ENCODE peak calls at places on chromosome 9, in seven cellular contexts. D is lower lobe of right lung; Z is thoracic aorta; C is stomach; S is IMR-90; M is gastrocnemius medialis; K is CD8-positive, alpha-beta T cell. V is an unnamed sample. For H3K4me1, the result is how much of the 10 kb centered on the place peaks cover.

GRCh38 chr9:128098017-128098935 is 29.3 kb downstream of the PTGES2 start:
- DNase-seq in M (peak), C (peak), K (peak), S (peak), D (peak), Z (peak), V (peak)

GRCh38 chr9:84670106-84670800 is 724 bp downstream of the NTRK2 start:
- DNase-seq in D (no peak), K (no peak), C (no peak), M (no peak), S (no peak), Z (no peak), V (no peak)

GRCh38 chr9:12930906-12931305 is 156.1 kb downstream of the LURAP1L start:
- DNase-seq in K (no peak), M (no peak), Z (no peak), C (no peak), D (no peak), S (peak), V (no peak)

GRCh38 chr9:72983056-72983455 is 30.2 kb upstream of the ALDH1A1 start:
- DNase-seq in K (no peak), C (peak), S (no peak), Z (no peak), D (no peak), M (no peak), V (no peak)

GRCh38 chr9:129007035-129007765 is 20.9 kb downstream of the SH3GLB2 start:
- DNase-seq in K (no peak), Z (no peak), S (no peak), C (no peak), M (peak), D (peak), V (no peak)

GRCh38 chr9:8723195-8723594 is 923.6 kb upstream of the DMAC1 start:
- DNase-seq in D (no peak), M (no peak), K (no peak), S (no peak), Z (no peak), C (no peak), V (no peak)

GRCh38 chr9:130239741-130240241 is 25.8 kb upstream of the HMCN2 start:
- DNase-seq in C (no peak), D (no peak), K (no peak), Z (no peak), S (peak), M (no peak), V (peak)

GRCh38 chr9:117555964-117556629 is 141.2 kb upstream of the ASTN2 start:
- DNase-seq in M (no peak), S (no peak), C (peak), D (peak), Z (no peak), K (no peak), V (peak)

GRCh38 chr9:126275386-126276001 is 51.1 kb upstream of the MVB12B start:
- DNase-seq in C (no peak), Z (no peak), D (no peak), K (no peak), M (no peak), S (peak), V (no peak)

GRCh38 chr9:119544492-119544891 is 175.3 kb upstream of the BRINP1 start:
- DNase-seq in K (no peak), S (no peak), Z (no peak), D (no peak), C (no peak), M (no peak), V (no peak)

GRCh38 chr9:120892748-120893584 is 16.0 kb upstream of the PHF19 start:
- DNase-seq in M (no peak), D (no peak), C (no peak), K (peak), Z (no peak), S (peak), V (no peak)

GRCh38 chr9:93958875-93959682 is 3.9 kb upstream of the BARX1 start:
- DNase-seq in S (peak), K (no peak), M (no peak), D (no peak), Z (no peak), C (no peak), V (no peak)

GRCh38 chr9:34519321-34520020 is 3.3 kb downstream of the ENHO start:
- DNase-seq in C (no peak), Z (no peak), M (no peak), S (no peak), D (no peak), K (no peak), V (no peak)

GRCh38 chr9:109206670-109207069 is 39.6 kb upstream of the FRRS1L start:
- DNase-seq in S (no peak), C (no peak), Z (no peak), K (no peak), M (no peak), D (no peak), V (no peak)

GRCh38 chr9:35945341-35946018 is 12.5 kb downstream of the OR2S2 start:
- DNase-seq in Z (no peak), K (peak), D (peak), C (peak), S (peak), M (peak), V (peak)

GRCh38 chr9:100689635-100690034 is 111.8 kb downstream of the CAVIN4 start:
- DNase-seq in D (no peak), S (no peak), C (no peak), M (no peak), Z (no peak), K (no peak), V (no peak)

GRCh38 chr9:726005-726404 is 115.5 kb upstream of the DMRT1 start:
- DNase-seq in C (no peak), S (no peak), D (no peak), Z (no peak), K (no peak), M (no peak), V (no peak)

GRCh38 chr9:112078432-112078831 is 96.7 kb downstream of the SUSD1 start:
- DNase-seq in M (no peak), Z (no peak), S (no peak), D (no peak), K (no peak), C (no peak), V (peak)

GRCh38 chr9:96436063-96436455 is 13.9 kb upstream of the HABP4 start:
- DNase-seq in Z (no peak), D (no peak), C (no peak), S (no peak), K (peak), M (no peak), V (no peak)

GRCh38 chr9:102185371-102185770 is 446.9 kb upstream of the GRIN3A start:
- DNase-seq in D (no peak), K (no peak), C (peak), S (no peak), M (no peak), Z (no peak), V (no peak)

GRCh38 chr9:76180541-76180940 is 213.7 kb downstream of the RFK start:
- DNase-seq in Z (no peak), S (peak), C (no peak), D (no peak), K (no peak), M (no peak), V (peak)

GRCh38 chr9:125189011-125189360 is 617 bp downstream of the PPP6C start:
- DNase-seq in D (peak), K (peak), Z (no peak), M (peak), C (peak), S (no peak), V (no peak)

GRCh38 chr9:35903049-35903448 is 3.0 kb upstream of the HRCT1 start:
- DNase-seq in Z (no peak), M (no peak), K (no peak), C (no peak), S (peak), D (no peak), V (peak)

GRCh38 chr9:33263936-33264472 is 504 bp downstream of the BAG1 start:
- DNase-seq in Z (peak), K (peak), D (peak), M (peak), S (no peak), C (peak), V (no peak)

GRCh38 chr9:110691002-110691549 is 22.5 kb downstream of the MUSK start:
- DNase-seq in D (no peak), Z (peak), K (no peak), M (no peak), S (peak), C (no peak), V (peak)

GRCh38 chr9:5269249-5269715 is 35.2 kb downstream of the RLN2 start:
- DNase-seq in S (peak), K (no peak), D (no peak), Z (no peak), C (no peak), M (no peak), V (peak)

DNA sequence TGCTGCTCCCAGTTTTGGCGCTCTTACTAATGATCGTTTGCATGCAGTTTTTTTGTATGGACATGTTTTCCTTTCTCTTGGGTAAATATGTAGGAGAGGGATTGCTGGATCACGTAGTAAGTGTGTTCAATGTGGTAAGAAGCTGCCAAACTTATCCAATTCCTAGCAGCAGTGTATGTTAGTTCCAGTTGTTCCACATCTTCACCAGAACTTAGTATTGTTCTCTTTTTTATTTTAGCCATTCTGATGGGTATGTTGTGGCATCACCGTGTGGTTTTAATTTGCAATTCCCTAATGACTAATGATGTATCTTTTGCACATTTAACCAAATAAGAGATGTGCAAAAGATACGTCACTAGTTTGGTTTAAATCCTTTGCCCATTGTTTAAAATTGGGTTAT is 65.9 kb downstream of the IPPK start:
- DNase-seq in C (no peak), K (no peak), M (no peak), S (no peak), D (no peak), Z (no peak), V (no peak)
- H3K4me1 ChIP-seq in C (under half), K (under half), M (under half), S (under half), D (under half), Z (under half), V (under half)

DNA sequence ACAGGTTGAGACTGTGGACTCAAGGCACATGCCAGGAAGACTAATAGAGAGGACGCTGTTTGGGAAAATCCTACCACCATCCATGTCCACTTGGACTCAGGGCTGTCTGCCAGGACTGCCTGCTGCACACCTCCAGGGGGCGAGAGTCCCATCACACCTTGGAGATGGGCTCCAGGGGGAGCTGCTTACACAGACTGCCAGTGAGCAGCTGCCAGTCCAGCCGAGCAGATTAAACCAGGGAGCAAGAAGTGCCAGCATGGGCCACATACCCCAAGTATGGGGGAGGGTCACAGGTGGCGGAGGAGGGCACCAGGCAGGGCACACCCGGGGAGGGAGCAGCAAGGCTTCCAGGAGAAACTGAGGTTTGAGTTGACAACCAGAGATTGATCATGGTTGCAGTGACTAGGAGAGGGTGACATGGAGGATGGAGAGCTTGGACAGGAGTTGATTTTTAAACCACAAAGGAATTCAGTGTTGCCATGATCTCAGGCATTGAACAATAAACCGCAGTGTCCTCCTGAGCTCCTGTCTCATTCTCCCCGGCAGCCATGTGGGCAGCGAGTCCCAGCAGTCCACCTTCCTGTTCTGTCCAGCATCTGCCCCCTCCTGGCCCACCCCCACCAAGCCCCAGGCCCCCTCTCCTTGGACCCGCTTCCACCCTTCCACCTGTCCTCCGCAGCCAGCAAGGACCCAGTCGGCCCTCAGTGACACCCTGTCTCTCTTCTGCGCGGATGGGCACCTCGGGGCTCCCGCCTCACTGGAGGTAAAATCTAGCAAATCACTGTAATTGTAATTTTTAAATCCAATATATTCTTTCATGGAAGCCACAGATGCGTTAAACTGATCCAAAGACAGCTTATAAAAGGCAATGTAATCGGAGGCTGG is 3.1 kb upstream of the VAV2 start:
- DNase-seq in Z (no peak), M (no peak), D (no peak), S (no peak), K (no peak), C (no peak), V (no peak)
- TF ChIP-seq CTCF in Z (no peak), M (no peak), D (no peak), S (peak), K (no peak), C (no peak), V (no peak)

GRCh38 chr9:38046669-38047300 is 22.2 kb downstream of the SHB start:
- DNase-seq in D (no peak), Z (no peak), M (no peak), K (no peak), S (peak), C (peak), V (peak)
- H3K4me1 ChIP-seq in D (half or more), Z (under half), M (under half), K (under half), S (under half), C (half or more), V (half or more)

DNA sequence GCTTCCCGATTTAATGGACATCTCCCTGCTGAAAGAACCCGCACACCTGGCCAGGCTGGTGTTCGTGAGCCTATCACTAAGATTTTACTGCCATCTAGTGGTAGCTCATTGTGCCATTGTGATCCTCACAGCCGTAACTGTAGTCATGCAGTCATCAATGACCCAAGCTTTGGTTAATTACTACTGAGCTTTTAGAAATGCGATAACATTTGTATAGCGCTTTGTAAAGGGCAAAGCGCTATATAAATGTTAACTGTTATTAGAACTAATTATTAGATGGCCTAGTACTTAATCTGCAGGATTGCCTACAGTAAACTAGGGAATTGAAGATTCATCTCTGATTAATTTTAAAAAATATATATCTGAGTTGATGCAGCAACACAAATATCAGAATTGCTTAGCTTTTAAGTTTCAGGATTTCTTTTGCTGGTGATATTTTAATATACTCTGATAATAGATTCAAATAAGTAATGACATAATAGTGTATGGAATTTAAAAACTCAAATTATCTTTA is 90.2 kb downstream of the HACD4 start:
- DNase-seq in C (peak), K (peak), S (peak), M (peak), Z (no peak), D (peak), V (peak)
- TF ChIP-seq CTCF in C (peak), K (peak), S (peak), M (peak), Z (peak), D (peak), V (peak)

DNA sequence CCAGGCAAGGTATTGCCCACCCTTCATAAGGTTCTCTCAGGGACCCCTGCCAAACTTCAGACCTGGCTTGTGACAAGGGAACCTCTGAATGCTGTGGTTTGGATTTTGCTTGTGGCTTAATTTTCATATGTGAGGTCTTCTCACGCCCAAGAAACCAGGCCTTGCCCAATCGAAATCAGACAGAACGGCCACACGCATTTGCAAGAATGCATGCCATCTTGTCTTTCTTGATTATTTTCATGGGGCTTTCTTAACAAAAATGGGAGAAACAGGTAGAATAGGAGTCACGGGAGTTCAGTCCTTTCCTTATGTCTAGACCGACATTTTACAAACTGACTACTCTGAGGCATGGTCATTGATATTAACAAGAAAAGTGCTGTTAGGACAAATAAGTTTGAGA is 170.2 kb upstream of the PAPPA start:
- DNase-seq in S (no peak), C (no peak), D (no peak), K (no peak), Z (no peak), M (no peak), V (no peak)
- H3K4me1 ChIP-seq in S (under half), C (under half), D (under half), K (under half), Z (under half), M (under half), V (under half)

DNA sequence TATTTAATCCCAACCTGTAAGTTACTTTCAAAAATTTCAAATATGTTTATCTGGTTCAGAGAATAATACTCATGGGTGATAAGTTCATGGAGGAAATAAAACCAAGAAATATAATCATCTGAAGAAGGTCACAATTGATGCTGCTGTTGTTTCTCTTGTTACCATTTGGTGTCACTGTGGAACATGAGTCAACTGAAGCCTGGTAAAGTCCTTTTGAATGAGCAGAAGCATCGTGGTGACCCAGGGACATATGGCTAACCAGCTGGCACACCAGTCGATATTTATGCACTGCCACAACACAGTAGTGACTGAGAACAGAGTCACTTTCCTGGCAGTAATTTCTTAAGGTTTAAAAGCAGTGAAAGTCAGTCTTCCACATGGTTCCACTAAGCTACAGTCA is 612.9 kb upstream of the TLE4 start:
- DNase-seq in M (no peak), K (no peak), C (no peak), S (no peak), D (no peak), Z (no peak), V (no peak)
- TF ChIP-seq CTCF in M (no peak), K (no peak), C (no peak), S (no peak), D (no peak), Z (no peak), V (peak)

GRCh38 chr9:90814355-90814754 is 12.7 kb downstream of the SYK start:
- DNase-seq in S (no peak), C (no peak), K (no peak), D (no peak), Z (no peak), M (no peak), V (no peak)

GRCh38 chr9:90813523-90813922 is 11.9 kb downstream of the SYK start:
- DNase-seq in Z (no peak), K (no peak), M (no peak), C (no peak), D (no peak), S (no peak), V (no peak)

GRCh38 chr9:90816690-90817089 is 15.1 kb downstream of the SYK start:
- DNase-seq in K (no peak), D (no peak), Z (no peak), M (no peak), C (no peak), S (no peak), V (no peak)

GRCh38 chr9:90815944-90816357 is 14.3 kb downstream of the SYK start:
- DNase-seq in C (no peak), D (no peak), S (no peak), K (no peak), Z (no peak), M (no peak), V (no peak)

DNA sequence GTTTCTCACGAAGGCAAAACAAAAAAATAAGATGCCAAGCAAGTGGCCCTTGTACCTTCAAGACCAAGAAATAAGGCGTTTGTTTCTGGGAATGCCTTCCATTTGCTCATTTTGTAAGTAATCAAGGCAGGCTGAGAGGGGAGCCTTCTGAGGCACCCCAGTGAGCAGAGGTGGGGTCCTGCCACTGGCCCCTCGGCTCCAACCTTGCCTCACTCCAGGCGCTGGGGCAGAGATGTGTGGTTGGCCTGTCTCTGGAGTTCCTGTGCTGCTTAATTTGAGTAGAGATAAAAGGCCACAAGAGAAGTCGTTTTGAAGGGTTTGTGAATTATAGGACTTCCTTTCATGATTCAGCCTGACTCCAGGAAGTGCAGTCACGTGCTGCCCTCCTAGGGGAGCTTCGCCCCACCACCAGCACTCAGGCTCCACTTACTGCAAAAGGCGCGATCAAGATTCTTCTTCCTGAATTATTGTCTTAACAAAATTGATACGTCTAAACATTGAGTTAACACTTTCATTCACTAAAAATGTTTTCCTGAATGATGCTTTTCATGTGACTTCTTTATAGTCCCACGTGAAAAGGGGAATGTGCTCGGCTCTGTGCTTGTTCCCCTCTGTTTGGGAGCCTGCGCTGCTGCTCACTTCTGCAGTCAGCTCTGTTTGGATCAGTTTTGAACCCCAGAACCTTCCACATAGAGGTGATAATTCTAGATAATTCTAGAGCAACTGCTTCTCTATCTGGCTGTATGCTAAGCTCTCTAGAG is 13.7 kb downstream of the SYK start:
- DNase-seq in D (peak), Z (no peak), C (peak), M (no peak), S (peak), K (no peak), V (no peak)
- H3K4me1 ChIP-seq in D (under half), Z (under half), C (under half), M (under half), S (under half), K (under half), V (under half)